ENCODE peak calls at places on chromosomes 7 and 10, in five cellular contexts. H is right lobe of liver, J is transverse colon, Z is tibial nerve, F is breast epithelium. P is an unnamed sample.

GRCh38 chr7:44967571-44968446 is 11.0 kb downstream of the MYO1G start:
- DNase-seq in F (no peak), J (no peak), Z (no peak), H (no peak), P (peak)

GRCh38 chr7:92179393-92179924 is 517 bp upstream of the LRRD1 start:
- DNase-seq in Z (no peak), F (no peak), H (no peak), J (no peak), P (no peak)

GRCh38 chr10:14820010-14820774 is 17.6 kb downstream of the CDNF start:
- DNase-seq in Z (no peak), F (no peak), H (no peak), J (no peak), P (no peak)

GRCh38 chr10:114684822-114685209 is 26.7 kb upstream of the ABLIM1 start:
- DNase-seq in J (no peak), F (no peak), Z (no peak), H (no peak), P (no peak)

GRCh38 chr7:55931421-55932151 is 20.1 kb upstream of the MRPS17 start:
- DNase-seq in J (no peak), Z (no peak), H (no peak), F (no peak), P (no peak)

GRCh38 chr10:116274141-116274861 is 1.3 kb upstream of the GFRA1 start:
- DNase-seq in J (no peak), Z (no peak), F (no peak), H (peak), P (no peak)

GRCh38 chr10:88754272-88754671 is 5.5 kb upstream of the LIPN start:
- DNase-seq in Z (no peak), F (no peak), J (no peak), H (no peak), P (no peak)

GRCh38 chr7:43906327-43907010 is at the start of gene URGCP:
- DNase-seq in F (peak), H (peak), J (peak), Z (no peak), P (peak)

GRCh38 chr7:28183627-28184026 is 3.0 kb upstream of the JAZF1 start:
- DNase-seq in J (no peak), F (no peak), Z (no peak), H (no peak), P (no peak)

GRCh38 chr7:42877852-42878251 is 34.0 kb downstream of the C7orf25 start:
- DNase-seq in Z (no peak), H (no peak), F (no peak), J (no peak), P (no peak)

GRCh38 chr7:156947120-156947843 is 2.2 kb upstream of the NOM1 start:
- DNase-seq in J (no peak), H (no peak), Z (no peak), F (no peak), P (no peak)

GRCh38 chr10:132458595-132459251 is 61.7 kb downstream of the PWWP2B start:
- DNase-seq in Z (peak), F (no peak), H (peak), J (peak), P (peak)

GRCh38 chr10:102121739-102122372 is 1.7 kb upstream of the LDB1 start:
- DNase-seq in H (no peak), J (peak), F (peak), Z (no peak), P (no peak)

GRCh38 chr10:102120142-102120986 is at the start of gene LDB1:
- DNase-seq in J (peak), F (peak), H (peak), Z (peak), P (peak)

GRCh38 chr10:102119417-102120141 is 589 bp downstream of the LDB1 start:
- DNase-seq in Z (peak), F (peak), H (peak), J (peak), P (peak)

GRCh38 chr10:102122450-102122849 is 2.3 kb upstream of the LDB1 start:
- DNase-seq in H (no peak), F (no peak), Z (no peak), J (no peak), P (no peak)

DNA sequence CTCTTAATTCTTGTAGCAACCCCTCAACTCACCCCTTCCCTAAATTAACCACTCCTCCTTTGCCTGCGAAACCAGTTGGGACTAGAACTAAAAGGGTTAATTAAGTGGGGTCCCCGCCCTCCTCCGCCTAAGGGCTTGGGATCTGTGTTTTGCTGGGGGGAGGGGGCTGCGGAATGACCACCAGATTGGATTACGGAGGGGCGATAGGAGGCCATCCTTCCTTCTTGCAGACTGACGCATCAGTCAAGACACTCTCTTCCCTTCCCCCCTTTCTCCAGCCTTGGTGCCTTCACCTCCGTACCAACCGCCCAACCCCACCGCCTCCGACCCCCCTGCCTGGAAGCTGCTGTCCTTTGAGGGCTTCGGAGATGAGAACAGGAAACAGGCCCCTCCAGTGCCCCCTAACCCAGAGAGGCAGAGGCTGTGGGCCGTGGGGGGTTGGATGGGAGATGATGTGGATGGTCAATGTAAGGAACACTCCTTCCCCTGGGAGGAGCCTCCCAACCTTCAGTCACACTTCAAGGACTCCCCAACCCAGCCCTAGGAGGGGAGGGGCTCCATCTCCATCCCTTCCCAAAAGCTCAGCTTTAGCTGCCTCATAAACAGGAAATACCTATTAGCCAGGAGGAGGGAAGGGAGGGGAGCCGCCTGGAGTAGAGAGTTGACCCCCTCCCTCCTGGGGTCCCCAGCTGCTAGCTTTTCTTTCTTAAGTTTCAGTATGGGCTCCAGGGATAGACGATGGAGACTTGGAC is 995 bp upstream of the LDB1 start:
- DNase-seq in Z (peak), H (peak), F (peak), J (peak), P (peak)
- H3K27ac ChIP-seq in Z (peak), H (peak), F (peak), J (peak), P (peak)

DNA sequence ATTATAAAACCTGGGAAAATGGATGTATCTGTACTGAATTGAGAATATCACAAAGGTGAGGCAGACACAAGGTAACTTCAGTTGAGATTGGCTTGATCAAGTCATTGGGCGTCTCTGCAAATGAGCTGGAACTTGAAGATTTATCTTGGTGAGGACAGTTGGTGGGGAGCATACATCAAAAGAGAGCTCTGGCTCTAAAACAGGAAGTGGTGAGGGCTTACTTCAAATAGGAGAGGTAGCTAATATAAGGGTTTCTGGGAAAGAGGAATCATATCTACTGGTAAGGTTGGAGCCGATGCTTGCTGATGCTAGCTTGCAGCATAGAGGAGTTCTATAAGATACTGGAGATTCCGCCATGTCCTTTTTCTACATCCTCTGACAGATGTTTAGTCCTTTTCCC is 39.9 kb upstream of the FGL2 start:
- DNase-seq in F (no peak), Z (no peak), H (no peak), J (no peak), P (no peak)
- H3K27ac ChIP-seq in F (no peak), Z (no peak), H (no peak), J (no peak), P (no peak)

GRCh38 chr7:117889611-117890010 is 16.4 kb upstream of the CTTNBP2 start:
- DNase-seq in J (no peak), Z (no peak), F (no peak), H (no peak), P (no peak)
- H3K27ac ChIP-seq in J (no peak), Z (no peak), F (no peak), H (no peak), P (no peak)

GRCh38 chr7:101299511-101300464 is 21.8 kb downstream of the IFT22 start:
- DNase-seq in Z (no peak), J (no peak), H (no peak), F (no peak), P (no peak)

GRCh38 chr7:101294832-101295121 is 26.8 kb downstream of the IFT22 start:
- DNase-seq in Z (no peak), H (no peak), J (no peak), F (no peak), P (no peak)

GRCh38 chr7:101288439-101288838 is 33.2 kb downstream of the IFT22 start:
- DNase-seq in F (no peak), H (no peak), Z (no peak), J (no peak), P (no peak)

GRCh38 chr7:101294039-101294831 is 27.4 kb downstream of the IFT22 start:
- DNase-seq in Z (no peak), J (no peak), H (no peak), F (no peak), P (no peak)
- H3K27ac ChIP-seq in Z (no peak), J (no peak), H (no peak), F (no peak), P (no peak)

GRCh38 chr10:49024484-49024883 is 84.8 kb upstream of the LRRC18 start:
- DNase-seq in F (no peak), J (no peak), H (no peak), Z (no peak), P (no peak)
- H3K27ac ChIP-seq in F (peak), J (peak), H (no peak), Z (peak), P (peak)

GRCh38 chr10:74927701-74928100 is 101.3 kb downstream of the KAT6B start:
- DNase-seq in Z (no peak), H (no peak), J (no peak), F (no peak), P (no peak)
- H3K27ac ChIP-seq in Z (peak), H (no peak), J (peak), F (peak), P (no peak)

GRCh38 chr10:72170263-72170662 is 45.5 kb upstream of the ANAPC16 start:
- DNase-seq in H (no peak), F (peak), J (peak), Z (no peak), P (no peak)
- H3K27ac ChIP-seq in H (no peak), F (no peak), J (peak), Z (no peak), P (no peak)

P was measured in aorta.